ENCODE peak calls at places on chromosomes 1 and 21, in six cellular contexts. One of them, this sample, is unnamed. For H3K27me3, the result is how much of the 10 kb centered on the place peaks cover.

GRCh38 chr1:232226197-232226681 is 403.7 kb downstream of the SIPA1L2 start:
- DNase-seq in Peyer's patch: peak
- DNase-seq in CD8-positive, alpha-beta T cell: peak
- DNase-seq in CD8-positive, alpha-beta memory T cell: no peak
- DNase-seq in right cardiac atrium: no peak
- DNase-seq in SK-N-SH: no peak
- DNase-seq in this sample: no peak

GRCh38 chr1:168556647-168557046 is 12.8 kb upstream of the XCL2 start:
- DNase-seq in SK-N-SH: no peak
- DNase-seq in CD8-positive, alpha-beta T cell: no peak
- DNase-seq in right cardiac atrium: no peak
- DNase-seq in CD8-positive, alpha-beta memory T cell: no peak
- DNase-seq in Peyer's patch: no peak
- DNase-seq in this sample: no peak

GRCh38 chr1:970973-971730 is 4.9 kb downstream of the PLEKHN1 start:
- DNase-seq in CD8-positive, alpha-beta T cell: no peak
- DNase-seq in Peyer's patch: no peak
- DNase-seq in SK-N-SH: no peak
- DNase-seq in right cardiac atrium: no peak
- DNase-seq in CD8-positive, alpha-beta memory T cell: no peak
- DNase-seq in this sample: no peak

GRCh38 chr1:35557611-35558373 is at the start of gene NCDN:
- DNase-seq in CD8-positive, alpha-beta memory T cell: peak
- DNase-seq in right cardiac atrium: peak
- DNase-seq in Peyer's patch: peak
- DNase-seq in SK-N-SH: peak
- DNase-seq in CD8-positive, alpha-beta T cell: peak
- DNase-seq in this sample: peak

GRCh38 chr1:46550751-46551231 is 656 bp downstream of the KNCN start:
- DNase-seq in Peyer's patch: no peak
- DNase-seq in CD8-positive, alpha-beta memory T cell: no peak
- DNase-seq in SK-N-SH: no peak
- DNase-seq in CD8-positive, alpha-beta T cell: no peak
- DNase-seq in right cardiac atrium: no peak
- DNase-seq in this sample: no peak

GRCh38 chr1:183247484-183247883 is 61.4 kb downstream of the LAMC2 start:
- DNase-seq in right cardiac atrium: no peak
- DNase-seq in CD8-positive, alpha-beta T cell: no peak
- DNase-seq in CD8-positive, alpha-beta memory T cell: no peak
- DNase-seq in SK-N-SH: no peak
- DNase-seq in Peyer's patch: no peak
- DNase-seq in this sample: no peak

GRCh38 chr1:34928865-34929496 is 469 bp downstream of the DLGAP3 start:
- DNase-seq in SK-N-SH: peak
- DNase-seq in CD8-positive, alpha-beta memory T cell: no peak
- DNase-seq in CD8-positive, alpha-beta T cell: no peak
- DNase-seq in right cardiac atrium: no peak
- DNase-seq in Peyer's patch: no peak
- DNase-seq in this sample: no peak

GRCh38 chr1:47756411-47756810 is 240.8 kb downstream of the TRABD2B start:
- DNase-seq in right cardiac atrium: no peak
- DNase-seq in Peyer's patch: no peak
- DNase-seq in CD8-positive, alpha-beta memory T cell: no peak
- DNase-seq in CD8-positive, alpha-beta T cell: no peak
- DNase-seq in SK-N-SH: no peak
- DNase-seq in this sample: no peak

GRCh38 chr1:37272626-37273025 is 201.8 kb upstream of the ZC3H12A start:
- DNase-seq in CD8-positive, alpha-beta T cell: no peak
- DNase-seq in Peyer's patch: no peak
- DNase-seq in CD8-positive, alpha-beta memory T cell: no peak
- DNase-seq in SK-N-SH: no peak
- DNase-seq in right cardiac atrium: no peak
- DNase-seq in this sample: no peak

GRCh38 chr21:26116456-26117011 is 54.0 kb downstream of the APP start:
- DNase-seq in SK-N-SH: peak
- DNase-seq in CD8-positive, alpha-beta T cell: no peak
- DNase-seq in right cardiac atrium: no peak
- DNase-seq in CD8-positive, alpha-beta memory T cell: no peak
- DNase-seq in Peyer's patch: no peak
- DNase-seq in this sample: no peak

GRCh38 chr1:111696330-111696729 is 42.9 kb downstream of the INKA2 start:
- DNase-seq in SK-N-SH: no peak
- DNase-seq in CD8-positive, alpha-beta T cell: no peak
- DNase-seq in right cardiac atrium: no peak
- DNase-seq in Peyer's patch: no peak
- DNase-seq in CD8-positive, alpha-beta memory T cell: no peak
- DNase-seq in this sample: no peak

GRCh38 chr1:223207293-223208066 is 64.4 kb upstream of the TLR5 start:
- DNase-seq in Peyer's patch: no peak
- DNase-seq in SK-N-SH: no peak
- DNase-seq in CD8-positive, alpha-beta T cell: no peak
- DNase-seq in CD8-positive, alpha-beta memory T cell: no peak
- DNase-seq in right cardiac atrium: no peak
- DNase-seq in this sample: no peak

GRCh38 chr1:65558215-65558614 is 137.7 kb downstream of the LEPR start:
- DNase-seq in CD8-positive, alpha-beta T cell: no peak
- DNase-seq in CD8-positive, alpha-beta memory T cell: no peak
- DNase-seq in right cardiac atrium: no peak
- DNase-seq in SK-N-SH: no peak
- DNase-seq in Peyer's patch: no peak
- DNase-seq in this sample: no peak

GRCh38 chr1:212355230-212355969 is 59.3 kb downstream of the PACC1 start:
- DNase-seq in CD8-positive, alpha-beta T cell: no peak
- DNase-seq in SK-N-SH: no peak
- DNase-seq in right cardiac atrium: no peak
- DNase-seq in CD8-positive, alpha-beta memory T cell: no peak
- DNase-seq in Peyer's patch: no peak
- DNase-seq in this sample: no peak

GRCh38 chr1:198763298-198763714 is 124.5 kb downstream of the PTPRC start:
- DNase-seq in CD8-positive, alpha-beta memory T cell: no peak
- DNase-seq in Peyer's patch: no peak
- DNase-seq in SK-N-SH: no peak
- DNase-seq in CD8-positive, alpha-beta T cell: no peak
- DNase-seq in right cardiac atrium: no peak
- DNase-seq in this sample: no peak

GRCh38 chr1:219837274-219837993 is 90.9 kb downstream of the SLC30A10 start:
- DNase-seq in CD8-positive, alpha-beta T cell: no peak
- DNase-seq in Peyer's patch: no peak
- DNase-seq in right cardiac atrium: no peak
- DNase-seq in SK-N-SH: peak
- DNase-seq in CD8-positive, alpha-beta memory T cell: no peak
- DNase-seq in this sample: peak

GRCh38 chr1:180227843-180228647 is 2.0 kb upstream of the LHX4 start:
- DNase-seq in CD8-positive, alpha-beta memory T cell: no peak
- DNase-seq in CD8-positive, alpha-beta T cell: no peak
- DNase-seq in Peyer's patch: no peak
- DNase-seq in right cardiac atrium: no peak
- DNase-seq in SK-N-SH: no peak
- DNase-seq in this sample: no peak

GRCh38 chr1:149888999-149889289 is 10.4 kb upstream of the BOLA1 start:
- DNase-seq in right cardiac atrium: peak
- DNase-seq in CD8-positive, alpha-beta T cell: no peak
- DNase-seq in SK-N-SH: no peak
- DNase-seq in Peyer's patch: peak
- DNase-seq in CD8-positive, alpha-beta memory T cell: no peak
- DNase-seq in this sample: peak

GRCh38 chr1:6083801-6084467 is 38.2 kb downstream of the KCNAB2 start:
- DNase-seq in Peyer's patch: no peak
- DNase-seq in right cardiac atrium: no peak
- DNase-seq in SK-N-SH: no peak
- DNase-seq in CD8-positive, alpha-beta T cell: no peak
- DNase-seq in CD8-positive, alpha-beta memory T cell: no peak
- DNase-seq in this sample: no peak

GRCh38 chr1:237386362-237387143 is 344.6 kb downstream of the RYR2 start:
- DNase-seq in CD8-positive, alpha-beta T cell: no peak
- DNase-seq in Peyer's patch: no peak
- DNase-seq in SK-N-SH: peak
- DNase-seq in right cardiac atrium: no peak
- DNase-seq in CD8-positive, alpha-beta memory T cell: no peak
- DNase-seq in this sample: no peak

GRCh38 chr1:29474274-29474824 is 238.0 kb downstream of the PTPRU start:
- DNase-seq in SK-N-SH: peak
- DNase-seq in CD8-positive, alpha-beta T cell: no peak
- DNase-seq in CD8-positive, alpha-beta memory T cell: no peak
- DNase-seq in right cardiac atrium: no peak
- DNase-seq in Peyer's patch: no peak
- DNase-seq in this sample: no peak

GRCh38 chr1:29475256-29475800 is 239.0 kb downstream of the PTPRU start:
- DNase-seq in right cardiac atrium: no peak
- DNase-seq in SK-N-SH: peak
- DNase-seq in CD8-positive, alpha-beta T cell: no peak
- DNase-seq in Peyer's patch: no peak
- DNase-seq in CD8-positive, alpha-beta memory T cell: no peak
- DNase-seq in this sample: no peak

GRCh38 chr1:29471487-29472313 is 235.4 kb downstream of the PTPRU start:
- DNase-seq in SK-N-SH: peak
- DNase-seq in Peyer's patch: no peak
- DNase-seq in right cardiac atrium: no peak
- DNase-seq in CD8-positive, alpha-beta memory T cell: no peak
- DNase-seq in CD8-positive, alpha-beta T cell: no peak
- DNase-seq in this sample: peak

GRCh38 chr1:29473167-29473855 is 237.0 kb downstream of the PTPRU start:
- DNase-seq in CD8-positive, alpha-beta memory T cell: no peak
- DNase-seq in SK-N-SH: peak
- DNase-seq in right cardiac atrium: no peak
- DNase-seq in CD8-positive, alpha-beta T cell: no peak
- DNase-seq in Peyer's patch: no peak
- DNase-seq in this sample: peak

GRCh38 chr1:29474845-29475244 is 238.5 kb downstream of the PTPRU start:
- DNase-seq in CD8-positive, alpha-beta memory T cell: no peak
- DNase-seq in CD8-positive, alpha-beta T cell: no peak
- DNase-seq in right cardiac atrium: no peak
- DNase-seq in SK-N-SH: no peak
- DNase-seq in Peyer's patch: no peak
- DNase-seq in this sample: no peak
- H3K27ac ChIP-seq in CD8-positive, alpha-beta memory T cell: no peak
- H3K27ac ChIP-seq in CD8-positive, alpha-beta T cell: no peak
- H3K27ac ChIP-seq in right cardiac atrium: no peak
- H3K27ac ChIP-seq in SK-N-SH: peak
- H3K27ac ChIP-seq in Peyer's patch: no peak
- H3K27ac ChIP-seq in this sample: no peak

GRCh38 chr1:159944623-159945455 is 574 bp downstream of the IGSF9 start:
- DNase-seq in Peyer's patch: peak
- DNase-seq in CD8-positive, alpha-beta memory T cell: no peak
- DNase-seq in CD8-positive, alpha-beta T cell: no peak
- DNase-seq in SK-N-SH: peak
- DNase-seq in right cardiac atrium: no peak
- DNase-seq in this sample: peak

GRCh38 chr1:159945483-159946241 is at the start of gene IGSF9:
- DNase-seq in Peyer's patch: peak
- DNase-seq in CD8-positive, alpha-beta T cell: peak
- DNase-seq in CD8-positive, alpha-beta memory T cell: peak
- DNase-seq in SK-N-SH: peak
- DNase-seq in right cardiac atrium: peak
- DNase-seq in this sample: peak

GRCh38 chr1:159942700-159943640 is 2.4 kb downstream of the IGSF9 start:
- DNase-seq in Peyer's patch: peak
- DNase-seq in SK-N-SH: no peak
- DNase-seq in CD8-positive, alpha-beta T cell: no peak
- DNase-seq in CD8-positive, alpha-beta memory T cell: no peak
- DNase-seq in right cardiac atrium: no peak
- DNase-seq in this sample: peak

GRCh38 chr1:159941867-159942560 is 3.4 kb downstream of the IGSF9 start:
- DNase-seq in Peyer's patch: no peak
- DNase-seq in CD8-positive, alpha-beta T cell: no peak
- DNase-seq in right cardiac atrium: no peak
- DNase-seq in SK-N-SH: no peak
- DNase-seq in CD8-positive, alpha-beta memory T cell: no peak
- DNase-seq in this sample: peak

DNA sequence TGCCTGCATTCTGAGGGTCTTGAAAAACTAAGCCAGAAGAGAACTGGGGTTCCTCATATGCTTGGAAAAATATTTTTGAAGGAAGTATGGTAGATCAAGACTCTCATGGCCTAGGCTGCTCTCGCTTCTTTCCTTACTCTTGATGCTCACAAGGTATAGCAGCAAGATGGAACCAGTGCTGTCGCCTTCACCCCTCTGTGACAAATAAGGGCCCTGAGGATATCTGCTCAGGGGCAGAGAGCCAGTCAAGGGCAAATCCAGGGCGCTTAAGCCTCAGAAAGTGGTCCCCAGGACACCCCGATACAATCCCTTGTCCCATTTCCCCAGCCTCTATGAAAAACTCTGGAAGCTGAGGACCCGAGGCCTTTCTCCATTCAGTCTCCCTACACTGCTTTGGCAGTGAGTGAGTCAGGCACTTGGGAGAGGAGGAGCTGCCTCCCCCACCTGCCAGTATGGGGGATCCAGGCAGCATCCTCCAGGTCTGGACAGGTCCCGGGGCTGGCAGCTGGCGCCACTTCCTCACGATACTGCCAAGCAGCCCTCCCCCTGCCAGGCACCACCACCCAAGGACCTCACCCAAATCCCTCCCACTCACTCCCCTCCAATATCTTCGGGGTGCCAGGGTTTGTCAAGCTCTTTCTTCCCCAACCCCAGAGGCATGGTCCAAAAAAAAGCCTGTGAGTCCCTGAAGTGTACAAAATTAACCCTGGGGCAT is 1.3 kb downstream of the IGSF9 start:
- DNase-seq in Peyer's patch: peak
- DNase-seq in CD8-positive, alpha-beta memory T cell: no peak
- DNase-seq in right cardiac atrium: no peak
- DNase-seq in CD8-positive, alpha-beta T cell: no peak
- DNase-seq in SK-N-SH: no peak
- DNase-seq in this sample: no peak
- H3K27me3 ChIP-seq in Peyer's patch: under half
- H3K27me3 ChIP-seq in CD8-positive, alpha-beta memory T cell: under half
- H3K27me3 ChIP-seq in right cardiac atrium: under half
- H3K27me3 ChIP-seq in CD8-positive, alpha-beta T cell: under half
- H3K27me3 ChIP-seq in SK-N-SH: under half
- H3K27me3 ChIP-seq in this sample: under half

GRCh38 chr1:226798427-226799411 is 59.6 kb upstream of the ITPKB start:
- DNase-seq in CD8-positive, alpha-beta memory T cell: peak
- DNase-seq in CD8-positive, alpha-beta T cell: peak
- DNase-seq in Peyer's patch: peak
- DNase-seq in right cardiac atrium: no peak
- DNase-seq in SK-N-SH: no peak
- DNase-seq in this sample: no peak
- H3K27ac ChIP-seq in CD8-positive, alpha-beta memory T cell: peak
- H3K27ac ChIP-seq in CD8-positive, alpha-beta T cell: peak
- H3K27ac ChIP-seq in Peyer's patch: peak
- H3K27ac ChIP-seq in right cardiac atrium: no peak
- H3K27ac ChIP-seq in SK-N-SH: no peak
- H3K27ac ChIP-seq in this sample: no peak

GRCh38 chr21:32414579-32415358 is 2.3 kb downstream of the EVA1C start:
- DNase-seq in Peyer's patch: no peak
- DNase-seq in CD8-positive, alpha-beta T cell: no peak
- DNase-seq in right cardiac atrium: no peak
- DNase-seq in CD8-positive, alpha-beta memory T cell: no peak
- DNase-seq in SK-N-SH: peak
- DNase-seq in this sample: no peak

GRCh38 chr21:32412998-32413504 is 545 bp downstream of the EVA1C start:
- DNase-seq in Peyer's patch: peak
- DNase-seq in right cardiac atrium: peak
- DNase-seq in CD8-positive, alpha-beta memory T cell: no peak
- DNase-seq in CD8-positive, alpha-beta T cell: no peak
- DNase-seq in SK-N-SH: no peak
- DNase-seq in this sample: peak

GRCh38 chr21:32412162-32412997 is at the start of gene EVA1C:
- DNase-seq in Peyer's patch: peak
- DNase-seq in CD8-positive, alpha-beta memory T cell: peak
- DNase-seq in right cardiac atrium: peak
- DNase-seq in SK-N-SH: peak
- DNase-seq in CD8-positive, alpha-beta T cell: peak
- DNase-seq in this sample: no peak

GRCh38 chr21:32415451-32415850 is 2.9 kb downstream of the EVA1C start:
- DNase-seq in CD8-positive, alpha-beta T cell: no peak
- DNase-seq in right cardiac atrium: no peak
- DNase-seq in SK-N-SH: no peak
- DNase-seq in CD8-positive, alpha-beta memory T cell: no peak
- DNase-seq in Peyer's patch: no peak
- DNase-seq in this sample: no peak

GRCh38 chr21:32413697-32414578 is 1.4 kb downstream of the EVA1C start:
- DNase-seq in Peyer's patch: no peak
- DNase-seq in CD8-positive, alpha-beta memory T cell: no peak
- DNase-seq in SK-N-SH: no peak
- DNase-seq in right cardiac atrium: peak
- DNase-seq in CD8-positive, alpha-beta T cell: no peak
- DNase-seq in this sample: no peak
- H3K27me3 ChIP-seq in Peyer's patch: under half
- H3K27me3 ChIP-seq in CD8-positive, alpha-beta memory T cell: under half
- H3K27me3 ChIP-seq in SK-N-SH: under half
- H3K27me3 ChIP-seq in right cardiac atrium: under half
- H3K27me3 ChIP-seq in CD8-positive, alpha-beta T cell: under half
- H3K27me3 ChIP-seq in this sample: half or more